ENCODE peak calls at places on chromosomes 11 and 22, in six cellular contexts. N is OCI-LY7, Z is brain microvascular endothelial cell, C is endothelial cell, H is mammary epithelial cell, K is GM12865. I is an unnamed sample.

GRCh38 chr11:109423114-109423859 is 1.3 kb downstream of the C11orf87 start:
- DNase-seq in Z (peak; percentile 7), C (peak; percentile 45), H (peak; percentile 20), N (no peak), K (no peak), I (peak; percentile 2)

GRCh38 chr22:30922151-30922611 is 46.4 kb downstream of the MORC2 start:
- DNase-seq in Z (peak; percentile 11), K (peak; percentile 30), H (peak; percentile 33), C (no peak), N (peak; percentile 91), I (peak; percentile 78)

GRCh38 chr11:119615003-119615878 is 113.8 kb downstream of the NECTIN1 start:
- DNase-seq in N (peak; percentile 30), H (peak; percentile 78), Z (peak; percentile 61), K (peak; percentile 47), C (no peak), I (no peak)

GRCh38 chr11:68798221-68798813 is 43.4 kb downstream of the CPT1A start:
- DNase-seq in H (no peak), C (peak; percentile 72), N (peak; percentile 37), K (peak; percentile 33), Z (no peak), I (peak; percentile 66)

GRCh38 chr22:42719656-42720262 is 911 bp downstream of the A4GALT start:
- DNase-seq in H (no peak), K (peak; percentile 29), N (peak; percentile 72), C (peak; percentile 28), Z (no peak), I (no peak)

GRCh38 chr22:37089451-37089850 is 20.1 kb downstream of the TMPRSS6 start:
- DNase-seq in N (no peak), K (no peak), H (no peak), C (no peak), Z (no peak), I (no peak)

GRCh38 chr11:41983458-41983857 is 524.0 kb upstream of the LRRC4C start:
- DNase-seq in K (no peak), C (no peak), N (no peak), H (peak; percentile 33), Z (no peak), I (no peak)

GRCh38 chr11:114774599-114775365 is 96.5 kb downstream of the NXPE2 start:
- DNase-seq in N (peak; percentile 40), H (peak; percentile 16), Z (no peak), C (peak; percentile 82), K (peak; percentile 42), I (peak; percentile 25)

GRCh38 chr22:31106001-31106571 is 1.3 kb downstream of the SELENOM start:
- DNase-seq in K (no peak), H (no peak), C (peak; percentile 26), N (no peak), Z (no peak), I (no peak)

GRCh38 chr11:124983674-124984511 is 29.9 kb downstream of the CCDC15 start:
- DNase-seq in H (no peak), K (no peak), N (no peak), C (no peak), Z (no peak), I (no peak)
- TF ChIP-seq CTCF in H (no peak), K (no peak), N (no peak), C (no peak), Z (no peak), I (no peak)

GRCh38 chr22:38226853-38227649 is 25.3 kb downstream of the MAFF start:
- DNase-seq in C (no peak), N (no peak), K (no peak), Z (no peak), H (no peak), I (no peak)

GRCh38 chr22:38228326-38228872 is 26.6 kb downstream of the MAFF start:
- DNase-seq in K (no peak), H (no peak), N (no peak), Z (no peak), C (no peak), I (no peak)

GRCh38 chr22:38230108-38230825 is 28.5 kb downstream of the MAFF start:
- DNase-seq in K (no peak), H (no peak), N (peak; percentile 24), Z (no peak), C (peak; percentile 63), I (peak; percentile 66)

GRCh38 chr22:38230916-38231315 is 29.1 kb downstream of the MAFF start:
- DNase-seq in Z (no peak), K (no peak), H (no peak), N (no peak), C (no peak), I (no peak)

GRCh38 chr22:38228873-38229740 is 27.3 kb downstream of the MAFF start:
- DNase-seq in N (no peak), H (peak; percentile 88), C (no peak), Z (peak; percentile 70), K (no peak), I (no peak)
- TF ChIP-seq CTCF in N (no peak), H (no peak), C (no peak), Z (no peak), K (no peak), I (no peak)

GRCh38 chr22:22878801-22879674 is 8.6 kb upstream of the IGLL5 start:
- DNase-seq in Z (no peak), C (no peak), H (no peak), N (peak; percentile 50), K (no peak), I (no peak)
- TF ChIP-seq CTCF in Z (no peak), C (no peak), H (peak; percentile 15), N (peak; percentile 76), K (peak; percentile 30), I (peak; percentile 27)

GRCh38 chr11:75425422-75425821 is 7.6 kb downstream of the KLHL35 start:
- DNase-seq in Z (no peak), C (peak; percentile 66), H (no peak), K (no peak), N (peak; percentile 13), I (no peak)
- TF ChIP-seq CTCF in Z (peak; percentile 67), C (peak; percentile 18), H (peak; percentile 25), K (no peak), N (peak; percentile 63), I (no peak)

DNA sequence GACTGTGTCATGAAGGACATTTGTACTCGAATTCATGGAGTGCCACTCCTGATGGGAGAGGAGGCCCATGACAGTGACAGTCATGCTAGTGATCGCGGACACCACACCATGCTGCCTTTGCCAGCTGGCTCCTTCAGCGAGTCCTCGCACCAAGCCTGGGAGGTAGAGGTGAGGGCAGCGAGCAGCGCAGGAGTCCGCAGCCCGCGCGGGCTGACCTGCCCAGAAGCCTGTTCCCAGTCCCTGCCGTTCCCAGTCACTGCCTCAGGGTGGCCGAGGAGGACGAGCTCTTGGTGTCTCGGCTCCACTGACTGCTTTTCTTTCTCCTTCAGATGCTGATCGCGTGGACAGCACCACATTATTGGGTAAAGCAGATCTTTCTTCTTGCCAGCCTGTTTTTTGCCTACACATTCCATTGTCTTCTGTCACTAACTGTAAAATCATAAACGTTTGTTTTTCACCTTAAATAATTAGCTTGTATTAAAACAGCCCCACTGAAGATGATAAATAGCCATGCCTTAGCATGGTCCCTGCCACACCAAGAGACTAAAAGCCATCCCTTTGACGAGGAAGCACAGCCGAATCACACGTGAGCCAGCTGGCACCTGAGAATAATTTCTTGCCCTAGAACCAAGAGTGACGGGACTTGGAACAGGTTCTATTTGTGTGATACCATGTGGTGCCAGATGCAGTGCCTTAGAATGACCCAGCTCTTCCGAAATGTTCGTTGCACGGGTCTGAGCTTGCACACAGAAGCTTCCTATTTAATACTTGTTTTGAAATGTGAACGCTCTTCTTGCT is 25.5 kb downstream of the FAM118A start:
- DNase-seq in Z (no peak), N (no peak), C (peak; percentile 19), K (no peak), H (peak; percentile 43), I (no peak)
- TF ChIP-seq CTCF in Z (peak; percentile 28), N (no peak), C (peak; percentile 8), K (no peak), H (peak; percentile 43), I (no peak)

I was measured in activated CD8-positive, alpha-beta T cell treated with anti-CD3 and anti-CD28 coated beads for 36 hours.